ENCODE peak calls at places on chromosomes 7 and 10, in five cellular contexts. H is adrenal gland, R is DND-41, Z is WTC11, W is kidney epithelial cell. F is an unnamed sample.

GRCh38 chr10:112271982-112272381 is 11.2 kb upstream of the TECTB start:
- DNase-seq in H (no peak), R (no peak), Z (no peak), W (no peak), F (no peak)

GRCh38 chr10:65571011-65571570 is 1354.7 kb upstream of the LRRTM3 start:
- DNase-seq in H (no peak), R (no peak), Z (no peak), W (no peak), F (no peak)

GRCh38 chr7:142714375-142714774 is 34.9 kb upstream of the PRSS1 start:
- DNase-seq in H (no peak), R (no peak), Z (no peak), W (no peak), F (no peak)

GRCh38 chr10:117132751-117133231 is 5.3 kb downstream of the VAX1 start:
- DNase-seq in H (no peak), R (no peak), Z (peak), W (no peak), F (no peak)

GRCh38 chr7:149621776-149622175 is 124.2 kb upstream of the ZNF746 start:
- DNase-seq in H (no peak), R (no peak), Z (no peak), W (no peak), F (no peak)

GRCh38 chr7:107874097-107874496 is 16.9 kb upstream of the DLD start:
- DNase-seq in H (no peak), R (no peak), Z (no peak), W (no peak), F (no peak)

GRCh38 chr10:24953350-24954074 is 1.1 kb upstream of the PRTFDC1 start:
- DNase-seq in H (no peak), R (no peak), Z (no peak), W (no peak), F (no peak)

GRCh38 chr7:4245135-4245865 is 436.8 kb upstream of the FOXK1 start:
- DNase-seq in H (no peak), R (no peak), Z (no peak), W (no peak), F (no peak)

GRCh38 chr7:104982773-104983619 is 31.0 kb upstream of the KMT2E start:
- DNase-seq in H (no peak), R (no peak), Z (no peak), W (no peak), F (no peak)

GRCh38 chr10:7789390-7789789 is 1.4 kb downstream of the ATP5F1C start:
- DNase-seq in H (peak), R (no peak), Z (no peak), W (no peak), F (no peak)

GRCh38 chr10:36721851-36722250 is 403.5 kb upstream of the ANKRD30A start:
- DNase-seq in H (peak), R (no peak), Z (no peak), W (no peak), F (no peak)

GRCh38 chr7:42233166-42233565 is 3.8 kb downstream of the GLI3 start:
- DNase-seq in H (no peak), R (no peak), Z (no peak), W (no peak), F (no peak)

DNA sequence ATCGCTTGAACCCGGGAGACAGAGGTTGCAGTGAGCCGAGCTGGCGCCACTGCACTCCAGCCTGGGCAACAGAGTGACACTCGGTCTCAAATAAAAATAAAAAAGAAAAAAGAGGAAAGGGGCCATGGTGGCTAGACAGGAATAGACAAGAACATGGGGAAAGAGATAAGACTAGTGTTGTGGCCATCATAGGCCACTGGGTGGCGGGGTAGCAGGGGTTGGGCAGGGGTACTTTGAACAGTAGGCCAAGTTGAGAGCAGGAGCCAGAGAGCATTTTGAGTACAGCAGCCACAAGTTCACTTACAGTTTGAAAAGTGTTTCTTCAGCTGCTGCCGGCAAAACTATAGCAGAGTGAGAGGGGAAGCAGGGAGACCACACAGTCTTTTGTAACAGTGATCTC is 656.0 kb downstream of the CNTNAP2 start:
- DNase-seq in H (no peak), R (no peak), Z (peak), W (no peak), F (no peak)
- TF ChIP-seq CTCF in H (no peak), R (no peak), Z (peak), W (no peak), F (peak)

DNA sequence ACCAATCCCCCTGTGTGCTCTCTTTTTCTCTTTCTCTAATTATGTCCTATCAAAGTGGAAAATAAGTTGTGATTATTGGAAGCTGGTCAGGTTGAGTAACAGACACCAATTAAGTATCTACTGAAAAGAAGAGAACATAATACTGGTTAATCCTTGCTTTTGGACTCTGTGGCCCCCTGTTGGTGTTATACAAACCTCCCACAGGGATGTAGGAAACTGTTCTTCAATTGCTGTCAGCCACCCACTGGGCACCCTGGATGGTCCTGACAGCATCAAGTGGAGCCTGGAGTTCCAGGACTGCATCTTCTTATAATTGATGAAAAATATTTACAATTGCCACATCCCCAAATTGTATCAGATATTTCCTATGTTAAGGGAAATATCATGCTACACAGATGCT is 939.7 kb downstream of the KCNMA1 start:
- DNase-seq in H (no peak), R (no peak), Z (no peak), W (no peak), F (no peak)
- TF ChIP-seq CTCF in H (no peak), R (no peak), Z (no peak), W (no peak), F (no peak)

GRCh38 chr10:119478111-119479047 is 64.1 kb downstream of the RGS10 start:
- DNase-seq in H (no peak), R (peak), Z (no peak), W (no peak), F (no peak)
- TF ChIP-seq CTCF in H (no peak), R (no peak), Z (no peak), W (no peak), F (no peak)

GRCh38 chr10:61663466-61663865 is 737 bp downstream of the CABCOCO1 start:
- DNase-seq in H (no peak), R (no peak), Z (no peak), W (no peak), F (no peak)

GRCh38 chr10:61664985-61665384 is 2.3 kb downstream of the CABCOCO1 start:
- DNase-seq in H (no peak), R (no peak), Z (no peak), W (no peak), F (no peak)

GRCh38 chr10:61673360-61673759 is 10.6 kb downstream of the CABCOCO1 start:
- DNase-seq in H (no peak), R (no peak), Z (no peak), W (no peak), F (no peak)

GRCh38 chr10:61669849-61670248 is 7.1 kb downstream of the CABCOCO1 start:
- DNase-seq in H (no peak), R (no peak), Z (no peak), W (no peak), F (no peak)

GRCh38 chr10:61669161-61669755 is 6.5 kb downstream of the CABCOCO1 start:
- DNase-seq in H (no peak), R (no peak), Z (no peak), W (no peak), F (no peak)
- TF ChIP-seq CTCF in H (no peak), R (peak), Z (no peak), W (no peak), F (no peak)

GRCh38 chr7:31126976-31127375 is 74.9 kb downstream of the ADCYAP1R1 start:
- DNase-seq in H (no peak), R (no peak), Z (no peak), W (no peak), F (no peak)
- TF ChIP-seq CTCF in H (no peak), R (no peak), Z (no peak), W (peak), F (peak)

GRCh38 chr10:88991900-88992237 is 1.3 kb downstream of the FAS start:
- DNase-seq in H (no peak), R (no peak), Z (no peak), W (no peak), F (no peak)

GRCh38 chr10:88989824-88990527 is 622 bp upstream of the FAS start:
- DNase-seq in H (peak), R (no peak), Z (no peak), W (peak), F (peak)

GRCh38 chr10:88990528-88991160 is at the start of gene FAS:
- DNase-seq in H (peak), R (peak), Z (peak), W (peak), F (peak)

GRCh38 chr10:88992945-88993537 is 2.4 kb downstream of the FAS start:
- DNase-seq in H (no peak), R (no peak), Z (no peak), W (no peak), F (no peak)

GRCh38 chr10:88991161-88991899 is 732 bp downstream of the FAS start:
- DNase-seq in H (peak), R (peak), Z (peak), W (no peak), F (peak)
- TF ChIP-seq CTCF in H (no peak), R (peak), Z (no peak), W (peak), F (no peak)